ENCODE peak calls at places on chromosomes 12 and 14, in four cellular contexts. K is H1, J is SK-N-SH, D is HepG2. U is an unnamed sample. For H3K4me1, the result is how much of the 10 kb centered on the place peaks cover.

GRCh38 chr14:102729825-102730224 is 47.4 kb upstream of the TRAF3 start:
- DNase-seq in D (no peak), J (no peak), K (no peak), U (no peak)

GRCh38 chr12:111769599-111769998 is 2.9 kb downstream of the ALDH2 start:
- DNase-seq in J (no peak), K (no peak), D (no peak), U (no peak)

GRCh38 chr12:51836833-51837184 is 11.7 kb downstream of the FIGNL2 start:
- DNase-seq in K (no peak), D (no peak), J (no peak), U (no peak)

GRCh38 chr12:19454837-19455236 is 15.5 kb downstream of the AEBP2 start:
- DNase-seq in J (no peak), K (no peak), D (no peak), U (no peak)

GRCh38 chr12:120686690-120687569 is at the start of gene MLEC:
- DNase-seq in D (peak), J (peak), K (peak), U (peak)

GRCh38 chr12:2578772-2579171 is 216.0 kb upstream of the FKBP4 start:
- DNase-seq in J (no peak), D (no peak), K (no peak), U (no peak)

GRCh38 chr12:67826946-67827719 is 162.1 kb upstream of the IFNG-AS1 start:
- DNase-seq in J (no peak), D (no peak), K (no peak), U (no peak)

GRCh38 chr12:117049295-117049694 is 49.9 kb downstream of the TESC start:
- DNase-seq in J (no peak), K (no peak), D (no peak), U (no peak)

GRCh38 chr12:14373202-14373601 is 7.7 kb downstream of the ATF7IP start:
- DNase-seq in K (no peak), J (no peak), D (no peak), U (no peak)

GRCh38 chr14:21334202-21334906 is 49.5 kb downstream of the SUPT16H start:
- DNase-seq in K (no peak), D (no peak), J (no peak), U (no peak)

GRCh38 chr12:90682398-90682797 is 272.6 kb downstream of the CCER1 start:
- DNase-seq in J (no peak), D (no peak), K (no peak), U (no peak)

GRCh38 chr12:79925492-79925891 is 9.4 kb downstream of the PPP1R12A start:
- DNase-seq in J (no peak), D (no peak), K (no peak), U (no peak)

GRCh38 chr14:56555921-56556570 is 23.6 kb upstream of the TMEM260 start:
- DNase-seq in J (peak), D (peak), K (no peak), U (no peak)

GRCh38 chr12:108403952-108404351 is 64.8 kb upstream of the CMKLR1 start:
- DNase-seq in D (no peak), K (no peak), J (no peak), U (no peak)

GRCh38 chr12:70040141-70040540 is 203.1 kb upstream of the CNOT2 start:
- DNase-seq in D (no peak), K (no peak), J (no peak), U (no peak)

GRCh38 chr14:101577221-101577909 is 16.1 kb downstream of the DIO3 start:
- DNase-seq in K (no peak), J (no peak), D (no peak), U (no peak)

GRCh38 chr12:93146278-93146939 is 217.3 kb upstream of the EEA1 start:
- DNase-seq in K (no peak), J (no peak), D (no peak), U (no peak)

GRCh38 chr12:6532927-6533652 is 1.2 kb upstream of the GAPDH start:
- DNase-seq in K (peak), J (peak), D (peak), U (no peak)

GRCh38 chr12:9588749-9589148 is 19.0 kb downstream of the KLRB1 start:
- DNase-seq in D (peak), J (peak), K (no peak), U (no peak)

GRCh38 chr12:22206111-22206728 is 128.3 kb downstream of the ST8SIA1 start:
- DNase-seq in K (no peak), D (no peak), J (no peak), U (no peak)

GRCh38 chr14:78154827-78155226 is 15.3 kb upstream of the NRXN3 start:
- DNase-seq in K (peak), D (no peak), J (no peak), U (no peak)

GRCh38 chr12:54358945-54359761 is 5.1 kb downstream of the GPR84 start:
- DNase-seq in J (peak), K (peak), D (peak), U (peak)

GRCh38 chr14:54730156-54730961 is 163.4 kb downstream of the SAMD4A start:
- DNase-seq in J (peak), D (no peak), K (no peak), U (peak)

GRCh38 chr14:65940056-65940735 is 527.7 kb downstream of the FUT8 start:
- DNase-seq in K (no peak), D (peak), J (peak), U (no peak)

GRCh38 chr12:96347130-96347699 is 53.0 kb downstream of the CDK17 start:
- DNase-seq in J (no peak), K (no peak), D (no peak), U (no peak)

GRCh38 chr12:6782903-6783571 is 6.3 kb upstream of the CD4 start:
- DNase-seq in J (no peak), D (no peak), K (no peak), U (no peak)

GRCh38 chr12:116266220-116266619 is 11.3 kb downstream of the MED13L start:
- DNase-seq in K (no peak), D (no peak), J (no peak), U (no peak)

GRCh38 chr12:72028966-72029365 is 90.3 kb downstream of the TPH2 start:
- DNase-seq in D (no peak), K (no peak), J (no peak), U (no peak)

GRCh38 chr12:52010152-52010622 is 3.4 kb downstream of the TAMALIN start:
- DNase-seq in K (peak), J (peak), D (peak), U (no peak)

GRCh38 chr14:66596241-66596985 is 88.5 kb downstream of the GPHN start:
- DNase-seq in J (no peak), K (no peak), D (no peak), U (no peak)

GRCh38 chr12:13203028-13203922 is 6.7 kb downstream of the EMP1 start:
- DNase-seq in D (no peak), J (peak), K (peak), U (no peak)

GRCh38 chr12:128008341-128008740 is 258.6 kb upstream of the TMEM132C start:
- DNase-seq in D (no peak), K (no peak), J (no peak), U (no peak)

GRCh38 chr14:92154283-92154942 is 32.6 kb downstream of the CPSF2 start:
- DNase-seq in D (peak), K (no peak), J (no peak), U (no peak)

GRCh38 chr12:132189378-132190011 is 45.2 kb downstream of the NOC4L start:
- DNase-seq in D (no peak), K (peak), J (peak), U (peak)

GRCh38 chr12:54357802-54358619 is 6.3 kb downstream of the GPR84 start:
- DNase-seq in J (no peak), K (peak), D (no peak), U (peak)

GRCh38 chr14:75655235-75655634 is 5.4 kb downstream of the ERG28 start:
- DNase-seq in D (no peak), J (no peak), K (no peak), U (no peak)

GRCh38 chr12:54603173-54603814 is 14.8 kb upstream of the PPP1R1A start:
- DNase-seq in D (peak), K (peak), J (peak), U (peak)

GRCh38 chr12:56522486-56523193 is 1.0 kb downstream of the RBMS2 start:
- DNase-seq in K (no peak), D (no peak), J (peak), U (no peak)

GRCh38 chr12:109590566-109590965 is 17.0 kb downstream of the MVK start:
- DNase-seq in K (no peak), J (no peak), D (no peak), U (no peak)

GRCh38 chr12:57754411-57755193 is at the start of gene MARCHF9:
- DNase-seq in D (no peak), J (peak), K (peak), U (no peak)
- H3K27ac ChIP-seq in D (peak), J (no peak), K (peak), U (peak)

GRCh38 chr14:36522347-36522971 is 2.4 kb upstream of the NKX2-1 start:
- DNase-seq in D (no peak), K (peak), J (no peak), U (no peak)
- H3K4me1 ChIP-seq in D (under half), K (under half), J (under half), U (under half)

GRCh38 chr14:57921377-57921776 is 55.5 kb upstream of the SLC35F4 start:
- DNase-seq in J (no peak), D (no peak), K (no peak), U (no peak)

DNA sequence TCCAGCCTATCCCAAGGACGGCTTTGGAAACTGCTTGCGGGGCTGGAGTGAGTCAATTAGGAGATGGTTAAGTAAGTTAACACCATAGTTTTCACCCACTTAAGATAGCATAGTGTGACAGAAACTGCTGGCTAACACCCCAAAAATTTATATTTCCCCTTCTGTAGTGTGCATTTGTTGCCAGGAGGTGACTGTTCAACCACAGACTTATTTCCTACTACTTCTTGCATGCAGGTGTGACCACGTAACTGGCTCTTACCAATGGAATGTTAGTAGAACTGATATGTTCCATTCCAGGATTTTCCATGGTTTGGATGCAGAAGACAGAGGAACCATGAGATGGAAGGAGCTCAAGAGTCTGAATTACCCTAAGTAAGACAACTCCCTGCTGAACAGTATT is 52.9 kb upstream of the SLC35F4 start:
- DNase-seq in K (no peak), D (no peak), J (no peak), U (no peak)
- TF ChIP-seq TCF12 in K (no peak), D (no peak), J (no peak), U (no peak)

GRCh38 chr14:69259531-69260245 is at the start of gene GALNT16:
- DNase-seq in K (peak), D (no peak), J (peak), U (no peak)
- H3K27ac ChIP-seq in K (no peak), D (no peak), J (no peak), U (no peak)

DNA sequence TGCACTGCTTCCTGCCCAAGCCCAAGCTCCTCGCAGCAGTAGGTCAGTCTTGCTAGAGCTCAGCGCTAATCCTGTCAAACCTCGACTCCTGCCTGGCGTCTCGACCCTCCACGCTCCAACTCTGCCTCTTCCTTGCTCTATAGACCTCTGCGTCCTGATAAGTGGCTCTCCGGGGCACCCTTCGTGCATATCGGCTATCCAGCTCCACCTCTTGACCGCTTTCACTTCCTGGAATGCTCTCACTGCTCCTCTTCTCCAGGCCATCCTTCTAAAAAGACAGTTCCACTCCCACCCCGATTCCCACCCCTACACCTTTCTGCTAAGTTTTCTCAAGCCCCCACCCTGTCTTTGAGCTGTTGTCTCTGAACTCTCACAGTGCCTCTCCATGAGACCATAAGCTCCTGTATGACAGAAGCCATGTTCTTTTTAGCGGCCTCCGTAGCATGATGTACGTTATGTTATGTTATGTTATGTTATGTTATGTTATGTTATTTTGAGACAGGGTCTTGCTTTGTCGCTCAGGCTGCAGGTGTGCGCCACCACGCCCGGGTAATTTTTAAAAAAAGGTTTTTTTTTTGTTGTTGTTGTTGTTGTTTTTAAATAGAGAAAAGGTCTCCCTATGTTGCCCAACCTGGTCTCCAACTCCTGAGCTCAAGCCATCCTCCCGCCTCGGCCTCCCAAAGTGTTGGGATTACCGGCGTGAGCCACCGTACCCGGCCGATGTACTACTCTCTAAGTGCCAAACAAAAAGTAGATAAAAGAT is 601 bp downstream of the COX14 start:
- DNase-seq in K (no peak), D (peak), J (peak), U (no peak)
- H3K4me1 ChIP-seq in K (under half), D (under half), J (under half), U (under half)

DNA sequence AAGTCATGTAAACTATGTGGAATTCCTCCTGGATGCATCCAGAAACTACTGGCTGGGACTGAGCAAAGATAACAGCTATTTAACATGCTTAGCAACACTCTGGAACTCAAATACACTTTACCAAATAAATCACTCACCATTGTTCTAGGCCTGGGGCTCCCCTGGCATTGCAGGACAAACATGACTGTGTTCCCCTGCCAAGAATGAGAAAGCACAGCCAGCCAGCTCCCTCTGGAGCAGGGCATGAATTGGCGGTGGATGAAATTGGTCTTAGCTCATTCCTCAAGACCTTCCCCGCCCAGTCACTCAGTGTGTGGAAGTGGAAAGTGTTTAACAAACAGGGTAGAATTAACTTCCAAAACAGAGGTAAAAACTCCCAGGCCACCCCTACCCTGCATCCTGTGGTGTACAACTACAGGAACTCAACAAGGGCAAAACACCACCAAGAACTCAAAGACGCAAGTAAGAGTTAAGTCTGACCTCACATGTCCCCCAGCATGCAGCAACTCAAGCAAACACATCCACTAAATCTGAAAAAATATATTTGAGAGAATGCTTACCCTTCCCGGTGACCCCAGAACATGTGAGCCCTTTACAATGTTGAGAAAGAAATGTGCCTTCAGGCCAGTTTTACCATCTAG is 58.4 kb upstream of the BDKRB2 start:
- DNase-seq in J (no peak), K (peak), D (no peak), U (no peak)
- TF ChIP-seq TCF12 in J (no peak), K (no peak), D (no peak), U (no peak)

GRCh38 chr12:104886418-104887401 is 71.4 kb downstream of the SLC41A2 start:
- DNase-seq in K (no peak), J (no peak), D (no peak), U (no peak)
- H3K27ac ChIP-seq in K (no peak), J (no peak), D (no peak), U (no peak)

DNA sequence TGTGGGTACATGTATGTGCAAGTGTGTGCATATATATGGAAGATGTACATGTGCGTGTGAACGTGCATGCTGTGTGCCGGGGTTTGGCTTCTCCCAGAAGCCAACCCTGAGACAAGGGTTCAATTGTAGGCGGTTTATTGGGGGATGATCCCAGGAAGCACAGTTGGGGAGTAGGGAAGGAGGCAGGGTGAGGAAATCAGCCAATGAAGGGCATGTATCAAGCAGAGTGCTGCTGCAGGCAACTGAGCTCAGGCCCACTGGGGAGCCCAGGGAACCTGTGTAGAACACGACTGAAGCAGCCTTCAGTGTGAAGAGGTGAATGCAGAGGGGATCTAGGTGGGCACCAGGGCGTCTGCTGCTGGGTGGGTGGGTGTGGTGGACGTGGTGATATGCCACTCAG is 21.6 kb downstream of the SYNDIG1L start:
- DNase-seq in D (no peak), J (no peak), K (no peak), U (no peak)
- H3K4me1 ChIP-seq in D (under half), J (under half), K (under half), U (under half)

GRCh38 chr12:131152587-131152986 is 198.9 kb downstream of the ADGRD1 start:
- DNase-seq in D (no peak), J (no peak), K (no peak), U (no peak)
- TF ChIP-seq TCF12 in D (no peak), J (no peak), K (no peak), U (no peak)

U was measured in GM12878.